ENCODE peak calls at places on chromosomes 7 and 10, in nine cellular contexts. M is BJ; A is AG04450; O is HL-60; C is CD8-positive, alpha-beta memory T cell; N is bronchial epithelial cell; R is spleen; I is WERI-Rb-1; V is NT2/D1. U is an unnamed sample.
A peak's percentile ranks its signal among the peaks of the same experiment; 100 is the strongest.

GRCh38 chr10:99234739-99235468 is 748 bp downstream of the HPSE2 start:
- DNase-seq in M (no peak), A (no peak), O (no peak), C (no peak), N (no peak), R (no peak), I (no peak), V (no peak), U (no peak)

GRCh38 chr10:86306628-86307278 is 59.8 kb downstream of the GRID1 start:
- DNase-seq in M (no peak), A (no peak), O (no peak), C (peak; percentile 9), N (peak; percentile 7), R (peak; percentile 6), I (no peak), V (no peak), U (no peak)

GRCh38 chr10:62456611-62457101 is 82.5 kb downstream of the ZNF365 start:
- DNase-seq in M (peak; percentile 59), A (no peak), O (no peak), C (no peak), N (no peak), R (no peak), I (no peak), V (no peak), U (peak; percentile 74)

GRCh38 chr10:133351408-133352318 is 4.5 kb downstream of the PRAP1 start:
- DNase-seq in M (no peak), A (no peak), O (no peak), C (no peak), N (no peak), R (no peak), I (no peak), V (no peak), U (no peak)

GRCh38 chr7:140435252-140435895 is 31.5 kb downstream of the RAB19 start:
- DNase-seq in M (no peak), A (no peak), O (no peak), C (no peak), N (no peak), R (peak; percentile 58), I (no peak), V (no peak), U (no peak)

GRCh38 chr7:38178004-38178694 is at the start of gene STARD3NL:
- DNase-seq in M (peak; percentile 99), A (peak; percentile 100), O (peak; percentile 100), C (peak; percentile 95), N (peak; percentile 99), R (peak; percentile 97), I (peak; percentile 99), V (peak; percentile 100), U (peak; percentile 98)

GRCh38 chr7:134602921-134603394 is 43.7 kb upstream of the BPGM start:
- DNase-seq in M (no peak), A (no peak), O (peak; percentile 80), C (no peak), N (peak; percentile 35), R (no peak), I (no peak), V (no peak), U (no peak)

GRCh38 chr10:52208394-52208793 is 105.7 kb upstream of the DKK1 start:
- DNase-seq in M (no peak), A (no peak), O (no peak), C (no peak), N (no peak), R (no peak), I (no peak), V (no peak), U (no peak)

GRCh38 chr7:104972510-104972909 is 41.5 kb upstream of the KMT2E start:
- DNase-seq in M (peak; percentile 41), A (no peak), O (no peak), C (no peak), N (peak; percentile 61), R (no peak), I (no peak), V (no peak), U (no peak)

GRCh38 chr7:55055479-55055878 is 36.7 kb downstream of the EGFR start:
- DNase-seq in M (no peak), A (no peak), O (peak; percentile 30), C (no peak), N (peak; percentile 85), R (no peak), I (no peak), V (no peak), U (no peak)

GRCh38 chr7:51785806-51786205 is 469.2 kb upstream of the COBL start:
- DNase-seq in M (no peak), A (no peak), O (no peak), C (no peak), N (no peak), R (no peak), I (no peak), V (no peak), U (no peak)

GRCh38 chr10:63521389-63522128 is at the start of gene REEP3:
- DNase-seq in M (no peak), A (peak; percentile 29), O (peak; percentile 72), C (peak; percentile 67), N (peak; percentile 47), R (peak; percentile 93), I (peak; percentile 76), V (peak; percentile 47), U (peak; percentile 86)

GRCh38 chr7:75989726-75990388 is 4.5 kb downstream of the TMEM120A start:
- DNase-seq in M (no peak), A (no peak), O (no peak), C (peak; percentile 43), N (no peak), R (peak; percentile 69), I (no peak), V (no peak), U (no peak)

GRCh38 chr10:59240581-59241183 is 64.2 kb downstream of the PHYHIPL start:
- DNase-seq in M (peak; percentile 2), A (peak; percentile 21), O (peak; percentile 1), C (no peak), N (peak; percentile 38), R (no peak), I (no peak), V (peak; percentile 16), U (no peak)

GRCh38 chr7:27066148-27066547 is 29.7 kb downstream of the HOXA1 start:
- DNase-seq in M (peak; percentile 77), A (no peak), O (no peak), C (no peak), N (peak; percentile 19), R (no peak), I (no peak), V (no peak), U (no peak)

DNA sequence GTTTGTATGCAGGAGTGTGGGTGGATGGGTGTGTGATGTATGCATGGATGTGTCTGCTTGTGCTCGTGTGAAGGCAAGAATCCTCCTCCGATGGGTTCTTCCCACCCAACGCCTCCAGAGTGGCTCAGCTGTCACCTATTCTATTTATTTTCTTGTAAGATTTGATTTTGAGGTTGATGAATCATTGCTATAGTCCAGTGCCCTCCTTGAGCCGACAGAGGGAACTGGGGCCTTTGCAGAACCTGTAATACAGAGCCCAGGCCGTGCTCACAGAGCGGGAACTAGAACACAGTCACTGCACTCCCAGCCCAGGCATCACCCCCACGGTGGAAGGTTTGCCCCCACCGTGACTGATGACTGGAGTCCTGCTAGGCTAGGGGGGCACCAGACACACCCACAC is 2.1 kb downstream of the RARRES2 start:
- DNase-seq in M (no peak), A (no peak), O (no peak), C (no peak), N (no peak), R (no peak), I (no peak), V (no peak), U (no peak)
- H3K4me3 ChIP-seq in M (no peak overlapping the region), A (no peak overlapping the region), O (no peak overlapping the region), C (no peak overlapping the region), N (no peak overlapping the region), R (no peak overlapping the region), I (no peak overlapping the region), V (peak overlapping the region; percentile 54), U (no peak overlapping the region)

GRCh38 chr10:8054243-8054497 is 318 bp upstream of the GATA3 start:
- DNase-seq in M (no peak), A (no peak), O (no peak), C (no peak), N (no peak), R (no peak), I (no peak), V (no peak), U (no peak)
- H3K27me3 ChIP-seq in M (peaks cover 39% of the 10 kb centered on the region), A (peaks cover 78% of the 10 kb centered on the region), O (peaks cover 21% of the 10 kb centered on the region), C (peaks cover 40% of the 10 kb centered on the region), N (peaks cover 57% of the 10 kb centered on the region), R (peaks cover 99% of the 10 kb centered on the region), I (peaks cover 60% of the 10 kb centered on the region), V (peaks cover 28% of the 10 kb centered on the region), U (no peaks in the 10 kb centered on the region)

GRCh38 chr10:94440096-94440495 is 37.8 kb downstream of the TBC1D12 start:
- DNase-seq in M (no peak), A (no peak), O (no peak), C (no peak), N (no peak), R (no peak), I (no peak), V (no peak), U (no peak)
- H3K4me3 ChIP-seq in M (no peak overlapping the region), A (no peak overlapping the region), O (no peak overlapping the region), C (no peak overlapping the region), N (no peak overlapping the region), R (no peak overlapping the region), I (no peak overlapping the region), V (no peak overlapping the region), U (no peak overlapping the region)

GRCh38 chr10:73908853-73909611 is 1.9 kb upstream of the PLAU start:
- DNase-seq in M (peak; percentile 93), A (peak; percentile 99), O (peak; percentile 95), C (no peak), N (peak; percentile 99), R (no peak), I (no peak), V (no peak), U (peak; percentile 79)
- H3K27me3 ChIP-seq in M (no peaks in the 10 kb centered on the region), A (no peaks in the 10 kb centered on the region), O (no peaks in the 10 kb centered on the region), C (peaks cover 25% of the 10 kb centered on the region), N (no peaks in the 10 kb centered on the region), R (peaks cover 66% of the 10 kb centered on the region), I (peaks cover 9% of the 10 kb centered on the region), V (peaks cover 26% of the 10 kb centered on the region), U (peaks cover 2% of the 10 kb centered on the region)

U was measured in GM06990.